ENCODE peak calls at places on chromosomes 2 and 18, in seven cellular contexts. One of them, this sample, is unnamed.

GRCh38 chr2:225660262-225661091 is 261.0 kb downstream of the NYAP2 start:
- DNase-seq in trophoblast cell: peak; percentile 84
- DNase-seq in H1: peak; percentile 82
- DNase-seq in neuronal stem cell: peak; percentile 67
- DNase-seq in IMR-90: peak; percentile 63
- DNase-seq in mesenchymal stem cell: peak; percentile 62
- DNase-seq in mesendoderm: peak; percentile 54
- DNase-seq in this sample: peak; percentile 50

GRCh38 chr2:239669181-239669898 is 268.5 kb upstream of the HDAC4 start:
- DNase-seq in trophoblast cell: no peak
- DNase-seq in H1: no peak
- DNase-seq in neuronal stem cell: no peak
- DNase-seq in IMR-90: no peak
- DNase-seq in mesenchymal stem cell: no peak
- DNase-seq in mesendoderm: peak; percentile 21
- DNase-seq in this sample: no peak

GRCh38 chr18:46226461-46226860 is 122.3 kb downstream of the HAUS1 start:
- DNase-seq in trophoblast cell: peak; percentile 86
- DNase-seq in H1: no peak
- DNase-seq in neuronal stem cell: no peak
- DNase-seq in IMR-90: peak; percentile 51
- DNase-seq in mesenchymal stem cell: peak; percentile 53
- DNase-seq in mesendoderm: no peak
- DNase-seq in this sample: no peak

GRCh38 chr2:37342636-37343211 is 1.7 kb upstream of the QPCT start:
- DNase-seq in trophoblast cell: peak; percentile 46
- DNase-seq in H1: no peak
- DNase-seq in neuronal stem cell: no peak
- DNase-seq in IMR-90: no peak
- DNase-seq in mesenchymal stem cell: no peak
- DNase-seq in mesendoderm: peak; percentile 90
- DNase-seq in this sample: no peak

GRCh38 chr18:61719676-61720075 is 173.1 kb downstream of the RNF152 start:
- DNase-seq in trophoblast cell: no peak
- DNase-seq in H1: no peak
- DNase-seq in neuronal stem cell: no peak
- DNase-seq in IMR-90: no peak
- DNase-seq in mesenchymal stem cell: no peak
- DNase-seq in mesendoderm: no peak
- DNase-seq in this sample: no peak

GRCh38 chr2:59449264-59449663 is 1104.2 kb downstream of the BCL11A start:
- DNase-seq in trophoblast cell: no peak
- DNase-seq in H1: no peak
- DNase-seq in neuronal stem cell: no peak
- DNase-seq in IMR-90: no peak
- DNase-seq in mesenchymal stem cell: no peak
- DNase-seq in mesendoderm: peak; percentile 85
- DNase-seq in this sample: no peak

GRCh38 chr2:189421644-189422043 is 19.6 kb upstream of the WDR75 start:
- DNase-seq in trophoblast cell: no peak
- DNase-seq in H1: no peak
- DNase-seq in neuronal stem cell: no peak
- DNase-seq in IMR-90: peak; percentile 89
- DNase-seq in mesenchymal stem cell: peak; percentile 88
- DNase-seq in mesendoderm: no peak
- DNase-seq in this sample: no peak

GRCh38 chr2:142061733-142062132 is 69.1 kb downstream of the LRP1B start:
- DNase-seq in trophoblast cell: no peak
- DNase-seq in H1: no peak
- DNase-seq in neuronal stem cell: no peak
- DNase-seq in IMR-90: no peak
- DNase-seq in mesenchymal stem cell: peak; percentile 4
- DNase-seq in mesendoderm: no peak
- DNase-seq in this sample: no peak

GRCh38 chr2:8030694-8031303 is 651.1 kb upstream of the ID2 start:
- DNase-seq in trophoblast cell: no peak
- DNase-seq in H1: no peak
- DNase-seq in neuronal stem cell: no peak
- DNase-seq in IMR-90: peak; percentile 11
- DNase-seq in mesenchymal stem cell: peak; percentile 14
- DNase-seq in mesendoderm: no peak
- DNase-seq in this sample: no peak

GRCh38 chr18:42425025-42425424 is 470.0 kb downstream of the PIK3C3 start:
- DNase-seq in trophoblast cell: no peak
- DNase-seq in H1: no peak
- DNase-seq in neuronal stem cell: no peak
- DNase-seq in IMR-90: no peak
- DNase-seq in mesenchymal stem cell: no peak
- DNase-seq in mesendoderm: peak; percentile 47
- DNase-seq in this sample: no peak
- H3K4ac ChIP-seq in trophoblast cell: no peak overlapping the region
- H3K4ac ChIP-seq in H1: no peak overlapping the region
- H3K4ac ChIP-seq in neuronal stem cell: no peak overlapping the region
- H3K4ac ChIP-seq in IMR-90: no peak overlapping the region
- H3K4ac ChIP-seq in mesenchymal stem cell: no peak overlapping the region
- H3K4ac ChIP-seq in mesendoderm: no peak overlapping the region
- H3K4ac ChIP-seq in this sample: no peak overlapping the region

DNA sequence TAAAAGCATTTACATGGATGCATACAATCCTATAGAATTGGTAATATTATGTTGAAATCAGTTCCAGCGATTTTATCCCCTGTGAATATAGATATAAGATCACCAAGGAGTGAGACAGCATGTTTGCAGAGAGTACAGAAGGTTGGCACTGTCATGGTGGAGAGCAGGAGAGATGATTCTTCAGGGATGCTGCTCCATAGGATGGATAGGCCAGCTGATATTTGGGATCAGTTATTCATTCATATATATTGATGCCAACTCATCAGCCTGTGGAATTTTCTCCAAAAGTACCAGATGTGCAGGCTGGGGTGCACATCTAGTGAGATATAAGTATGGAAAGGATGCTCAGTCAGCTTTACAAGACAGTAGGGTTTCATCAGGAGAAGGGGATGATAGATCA is 139.9 kb downstream of the IKZF2 start:
- DNase-seq in trophoblast cell: no peak
- DNase-seq in H1: no peak
- DNase-seq in neuronal stem cell: no peak
- DNase-seq in IMR-90: no peak
- DNase-seq in mesenchymal stem cell: no peak
- DNase-seq in mesendoderm: no peak
- DNase-seq in this sample: no peak
- H3K4ac ChIP-seq in trophoblast cell: no peak overlapping the region
- H3K4ac ChIP-seq in H1: no peak overlapping the region
- H3K4ac ChIP-seq in neuronal stem cell: no peak overlapping the region
- H3K4ac ChIP-seq in IMR-90: no peak overlapping the region
- H3K4ac ChIP-seq in mesenchymal stem cell: no peak overlapping the region
- H3K4ac ChIP-seq in mesendoderm: no peak overlapping the region
- H3K4ac ChIP-seq in this sample: no peak overlapping the region

GRCh38 chr18:48928787-48929186 is 22.0 kb downstream of the SMAD7 start:
- DNase-seq in trophoblast cell: no peak
- DNase-seq in H1: no peak
- DNase-seq in neuronal stem cell: no peak
- DNase-seq in IMR-90: peak; percentile 42
- DNase-seq in mesenchymal stem cell: peak; percentile 78
- DNase-seq in mesendoderm: peak; percentile 22
- DNase-seq in this sample: no peak
- H3K4ac ChIP-seq in trophoblast cell: peak overlapping the region; percentile 95
- H3K4ac ChIP-seq in H1: peak overlapping the region; percentile 58
- H3K4ac ChIP-seq in neuronal stem cell: no peak overlapping the region
- H3K4ac ChIP-seq in IMR-90: peak overlapping the region; percentile 98
- H3K4ac ChIP-seq in mesenchymal stem cell: peak overlapping the region; percentile 95
- H3K4ac ChIP-seq in mesendoderm: no peak overlapping the region
- H3K4ac ChIP-seq in this sample: no peak overlapping the region

GRCh38 chr2:219505585-219505984 is 6.9 kb downstream of the GMPPA start:
- DNase-seq in trophoblast cell: no peak
- DNase-seq in H1: no peak
- DNase-seq in neuronal stem cell: no peak
- DNase-seq in IMR-90: no peak
- DNase-seq in mesenchymal stem cell: no peak
- DNase-seq in mesendoderm: no peak
- DNase-seq in this sample: no peak
- H3K4ac ChIP-seq in trophoblast cell: no peak overlapping the region
- H3K4ac ChIP-seq in H1: no peak overlapping the region
- H3K4ac ChIP-seq in neuronal stem cell: no peak overlapping the region
- H3K4ac ChIP-seq in IMR-90: no peak overlapping the region
- H3K4ac ChIP-seq in mesenchymal stem cell: no peak overlapping the region
- H3K4ac ChIP-seq in mesendoderm: no peak overlapping the region
- H3K4ac ChIP-seq in this sample: no peak overlapping the region

DNA sequence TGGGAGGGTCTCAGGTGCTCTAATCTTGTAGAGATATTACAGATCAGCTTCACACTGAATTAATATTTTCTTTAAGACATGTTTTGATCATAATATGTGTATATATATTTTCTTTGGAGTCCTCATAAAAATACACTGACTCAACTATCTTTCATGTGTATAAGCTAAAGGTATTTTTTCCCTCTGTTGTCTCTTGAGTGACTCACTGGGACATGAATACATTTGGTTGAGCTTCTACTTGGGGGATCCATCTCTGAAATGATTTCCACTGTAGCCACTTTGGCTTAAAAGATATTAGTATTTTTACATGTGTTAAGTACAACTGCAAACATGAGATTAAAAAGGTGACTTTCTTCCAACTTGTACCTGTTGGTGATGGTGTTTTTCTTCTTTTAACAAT is 140.8 kb downstream of the TTN start:
- DNase-seq in trophoblast cell: no peak
- DNase-seq in H1: no peak
- DNase-seq in neuronal stem cell: no peak
- DNase-seq in IMR-90: no peak
- DNase-seq in mesenchymal stem cell: no peak
- DNase-seq in mesendoderm: no peak
- DNase-seq in this sample: no peak
- H3K4ac ChIP-seq in trophoblast cell: no peak overlapping the region
- H3K4ac ChIP-seq in H1: no peak overlapping the region
- H3K4ac ChIP-seq in neuronal stem cell: no peak overlapping the region
- H3K4ac ChIP-seq in IMR-90: no peak overlapping the region
- H3K4ac ChIP-seq in mesenchymal stem cell: no peak overlapping the region
- H3K4ac ChIP-seq in mesendoderm: no peak overlapping the region
- H3K4ac ChIP-seq in this sample: no peak overlapping the region

DNA sequence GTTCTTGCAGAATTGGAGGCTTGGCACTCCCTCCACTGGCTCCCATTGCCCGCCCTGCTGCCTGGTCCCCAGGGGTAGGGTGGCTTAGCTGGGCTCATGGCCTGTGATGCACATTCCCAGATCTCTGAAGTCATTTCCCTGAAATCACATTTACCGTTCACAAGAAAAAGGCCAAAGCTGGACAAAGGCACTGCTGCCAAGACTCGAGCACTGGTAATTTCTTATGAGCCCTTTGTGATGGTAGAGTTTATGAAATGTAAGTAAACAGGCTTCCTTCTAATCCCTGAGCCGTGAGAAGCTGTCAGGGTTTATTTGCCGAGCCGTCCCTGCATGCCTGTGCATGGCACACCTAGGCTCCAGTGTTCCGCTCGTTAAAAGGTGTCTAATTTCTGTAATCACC is 247.2 kb upstream of the EPAS1 start:
- DNase-seq in trophoblast cell: no peak
- DNase-seq in H1: no peak
- DNase-seq in neuronal stem cell: no peak
- DNase-seq in IMR-90: no peak
- DNase-seq in mesenchymal stem cell: no peak
- DNase-seq in mesendoderm: no peak
- DNase-seq in this sample: no peak
- H3K4ac ChIP-seq in trophoblast cell: no peak overlapping the region
- H3K4ac ChIP-seq in H1: no peak overlapping the region
- H3K4ac ChIP-seq in neuronal stem cell: no peak overlapping the region
- H3K4ac ChIP-seq in IMR-90: no peak overlapping the region
- H3K4ac ChIP-seq in mesenchymal stem cell: no peak overlapping the region
- H3K4ac ChIP-seq in mesendoderm: no peak overlapping the region
- H3K4ac ChIP-seq in this sample: no peak overlapping the region

This sample was measured in H9.